ENCODE peak calls at places on chromosomes 3 and 15, in ten cellular contexts. I is MM.1S, T is HCT116, H is AG09309, S is LNCaP clone FGC, Q is colonic mucosa, F is ascending aorta, B is tibial nerve, R is heart right ventricle, E is lower lobe of right lung. V is an unnamed sample.

GRCh38 chr3:54967586-54968244 is 39.9 kb upstream of the LRTM1 start:
- DNase-seq in I (no peak), T (no peak), H (peak; percentile 47), S (no peak), Q (no peak), F (no peak), B (no peak), R (no peak), E (no peak), V (no peak)

GRCh38 chr15:82742134-82742533 is 32.5 kb upstream of the AP3B2 start:
- DNase-seq in I (no peak), T (no peak), H (no peak), S (no peak), Q (no peak), F (no peak), B (no peak), R (no peak), E (no peak), V (no peak)

GRCh38 chr3:71369733-71370391 is 213.7 kb downstream of the FOXP1 start:
- DNase-seq in I (no peak), T (no peak), H (peak; percentile 42), S (no peak), Q (no peak), F (no peak), B (no peak), R (no peak), E (no peak), V (no peak)

GRCh38 chr3:197758512-197758911 is 8.8 kb downstream of the FYTTD1 start:
- DNase-seq in I (no peak), T (no peak), H (no peak), S (no peak), Q (no peak), F (no peak), B (no peak), R (no peak), E (no peak), V (no peak)

GRCh38 chr3:189830401-189830800 is 199.2 kb downstream of the TP63 start:
- DNase-seq in I (no peak), T (no peak), H (no peak), S (no peak), Q (no peak), F (no peak), B (no peak), R (no peak), E (no peak), V (no peak)

GRCh38 chr3:97896129-97896528 is 74.3 kb downstream of the CRYBG3 start:
- DNase-seq in I (no peak), T (no peak), H (no peak), S (no peak), Q (no peak), F (no peak), B (no peak), R (no peak), E (no peak), V (no peak)

GRCh38 chr3:156416846-156417581 is 137.9 kb downstream of the SSR3 start:
- DNase-seq in I (no peak), T (no peak), H (no peak), S (peak; percentile 25), Q (no peak), F (no peak), B (no peak), R (no peak), E (no peak), V (no peak)

GRCh38 chr15:38843736-38844590 is 279.3 kb upstream of the RASGRP1 start:
- DNase-seq in I (no peak), T (no peak), H (peak; percentile 91), S (no peak), Q (no peak), F (no peak), B (no peak), R (no peak), E (no peak), V (no peak)

GRCh38 chr3:134299185-134299887 is 48.7 kb upstream of the RYK start:
- DNase-seq in I (peak; percentile 33), T (no peak), H (no peak), S (no peak), Q (no peak), F (no peak), B (peak; percentile 13), R (no peak), E (no peak), V (no peak)

GRCh38 chr15:38688761-38689160 is 124.1 kb upstream of the RASGRP1 start:
- DNase-seq in I (no peak), T (no peak), H (no peak), S (no peak), Q (no peak), F (no peak), B (no peak), R (no peak), E (no peak), V (no peak)

GRCh38 chr3:16834214-16834613 is 50.5 kb upstream of the PLCL2 start:
- DNase-seq in I (no peak), T (no peak), H (no peak), S (no peak), Q (no peak), F (no peak), B (no peak), R (no peak), E (no peak), V (no peak)

GRCh38 chr3:122331886-122332285 is 6.8 kb downstream of the CSTA start:
- DNase-seq in I (no peak), T (no peak), H (no peak), S (no peak), Q (no peak), F (no peak), B (no peak), R (no peak), E (no peak), V (no peak)

DNA sequence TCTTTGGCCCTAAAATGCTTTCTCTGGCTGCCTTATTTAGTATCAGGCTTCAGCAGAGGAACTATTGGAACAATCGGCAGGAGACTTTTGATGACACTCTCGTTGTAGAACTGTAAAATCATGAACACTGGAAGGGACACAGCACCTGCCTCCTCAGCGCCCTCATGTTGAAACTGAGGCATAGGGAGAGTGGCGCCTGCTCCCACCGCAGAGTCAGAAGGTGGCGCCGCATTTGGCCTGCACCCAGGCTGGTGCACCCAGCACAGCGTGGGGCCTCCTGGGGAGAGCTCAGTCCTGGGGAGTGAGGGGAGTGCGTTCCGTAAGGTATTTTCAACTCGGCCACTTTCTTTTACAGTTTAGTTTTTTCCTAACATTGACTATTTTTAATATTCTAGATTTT is 78.2 kb upstream of the BLM start:
- DNase-seq in I (no peak), T (no peak), H (no peak), S (no peak), Q (no peak), F (no peak), B (no peak), R (no peak), E (no peak), V (no peak)
- TF ChIP-seq CTCF in I (no peak), T (no peak), H (peak; percentile 9), S (peak; percentile 21), Q (no peak), F (no peak), B (no peak), R (no peak), E (no peak), V (no peak)

DNA sequence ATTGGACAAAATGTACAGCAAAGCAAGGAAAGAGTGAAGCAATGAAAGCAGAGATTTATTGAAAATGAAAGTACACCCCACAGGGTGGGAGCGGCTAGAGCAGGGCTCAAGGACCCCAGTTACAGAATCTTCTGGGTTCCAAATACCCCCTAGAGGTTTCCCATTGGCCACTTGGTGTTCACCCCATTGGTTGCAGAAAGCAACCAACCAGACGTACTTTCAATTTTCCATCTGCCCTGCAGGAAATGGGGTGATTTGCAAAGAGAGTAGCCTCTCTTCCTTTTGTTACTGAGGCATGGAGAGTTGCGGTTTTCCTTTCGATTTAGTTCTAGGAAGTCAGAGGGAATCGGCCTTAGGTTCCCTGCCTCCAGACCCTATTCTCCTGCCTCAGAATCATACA is 2.4 kb downstream of the PML start:
- DNase-seq in I (peak; percentile 58), T (no peak), H (no peak), S (no peak), Q (no peak), F (no peak), B (no peak), R (peak; percentile 44), E (no peak), V (no peak)
- H3K4me3 ChIP-seq in I (peak overlapping the region; percentile 87), T (no peak overlapping the region), H (peak overlapping the region; percentile 12), S (no peak overlapping the region), Q (peak overlapping the region; percentile 68), F (peak overlapping the region; percentile 92), B (peak overlapping the region; percentile 88), R (no peak overlapping the region), E (peak overlapping the region; percentile 75), V (peak overlapping the region; percentile 94)

DNA sequence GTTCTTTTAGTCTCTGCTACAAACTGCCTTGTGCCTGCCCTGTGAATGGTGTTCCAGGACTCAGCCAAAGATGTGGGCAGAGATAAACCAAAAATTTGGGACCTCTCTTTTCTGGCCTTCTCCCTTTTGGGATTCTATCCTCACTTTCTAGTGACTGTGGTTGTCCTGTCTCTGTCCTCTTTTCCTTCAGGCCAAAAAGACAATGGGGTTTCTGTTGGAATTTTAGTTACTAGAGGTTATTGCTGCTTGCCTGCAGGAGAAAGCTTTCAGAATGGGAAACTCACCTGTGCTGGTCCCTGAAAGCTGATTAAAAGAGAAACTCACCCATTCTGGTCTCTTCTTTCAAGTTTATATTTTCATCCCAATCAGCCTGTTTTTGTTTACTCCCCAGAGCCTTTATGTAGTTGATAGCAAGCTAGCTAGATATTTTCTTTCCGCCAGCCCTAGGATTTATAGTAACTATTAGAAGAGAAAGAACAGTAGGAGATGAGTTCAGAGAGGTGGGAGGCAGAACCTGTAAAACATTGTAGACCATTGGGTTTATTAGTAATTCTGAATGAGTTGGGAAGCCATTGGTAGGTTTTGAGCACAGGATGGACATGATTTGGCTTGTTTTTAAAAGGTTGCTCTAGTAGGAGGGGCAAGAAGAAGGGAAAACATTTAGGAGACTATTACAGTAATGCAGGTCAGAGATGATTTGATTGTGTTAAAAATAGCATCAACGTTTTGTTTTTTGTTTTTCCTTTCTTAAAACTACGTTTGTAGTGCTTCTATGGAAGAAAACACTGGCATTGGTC is 138.9 kb downstream of the TCF12 start:
- DNase-seq in I (no peak), T (no peak), H (no peak), S (no peak), Q (no peak), F (no peak), B (no peak), R (no peak), E (no peak), V (no peak)
- TF ChIP-seq CTCF in I (no peak), T (no peak), H (no peak), S (no peak), Q (no peak), F (no peak), B (no peak), R (no peak), E (no peak), V (no peak)

GRCh38 chr15:73628976-73629854 is 4.0 kb downstream of the NPTN start:
- DNase-seq in I (no peak), T (no peak), H (no peak), S (no peak), Q (no peak), F (no peak), B (no peak), R (no peak), E (no peak), V (no peak)
- H3K4me3 ChIP-seq in I (no peak overlapping the region), T (no peak overlapping the region), H (no peak overlapping the region), S (no peak overlapping the region), Q (no peak overlapping the region), F (no peak overlapping the region), B (no peak overlapping the region), R (no peak overlapping the region), E (no peak overlapping the region), V (no peak overlapping the region)